ENCODE peak calls at places on chromosomes 5 and 9, in eight cellular contexts. One of them, this sample, is unnamed.

GRCh38 chr9:70868661-70869652 is 252.5 kb downstream of the TRPM3 start:
- DNase-seq in myocyte: peak
- DNase-seq in effector memory CD8-positive, alpha-beta T cell: no peak
- DNase-seq in caudate nucleus: no peak
- DNase-seq in stimulated activated CD4-positive, alpha-beta T cell treated with anti-CD3 and anti-CD28 coated beads, Interleukin-1b, Interleukin-23, amount 100 ng/mL, for 1 hour: no peak
- DNase-seq in HFFc6: no peak
- DNase-seq in AG04450: no peak
- DNase-seq in spleen: no peak
- DNase-seq in this sample: no peak

GRCh38 chr5:81703840-81704239 is 47.1 kb downstream of the SSBP2 start:
- DNase-seq in myocyte: no peak
- DNase-seq in effector memory CD8-positive, alpha-beta T cell: no peak
- DNase-seq in caudate nucleus: no peak
- DNase-seq in stimulated activated CD4-positive, alpha-beta T cell treated with anti-CD3 and anti-CD28 coated beads, Interleukin-1b, Interleukin-23, amount 100 ng/mL, for 1 hour: no peak
- DNase-seq in HFFc6: no peak
- DNase-seq in AG04450: no peak
- DNase-seq in spleen: no peak
- DNase-seq in this sample: no peak

GRCh38 chr5:172469697-172470096 is 15.4 kb upstream of the SH3PXD2B start:
- DNase-seq in myocyte: no peak
- DNase-seq in effector memory CD8-positive, alpha-beta T cell: no peak
- DNase-seq in caudate nucleus: no peak
- DNase-seq in stimulated activated CD4-positive, alpha-beta T cell treated with anti-CD3 and anti-CD28 coated beads, Interleukin-1b, Interleukin-23, amount 100 ng/mL, for 1 hour: no peak
- DNase-seq in HFFc6: no peak
- DNase-seq in AG04450: no peak
- DNase-seq in spleen: no peak
- DNase-seq in this sample: no peak

GRCh38 chr5:168557389-168557788 is 21.8 kb downstream of the PANK3 start:
- DNase-seq in myocyte: no peak
- DNase-seq in effector memory CD8-positive, alpha-beta T cell: no peak
- DNase-seq in caudate nucleus: no peak
- DNase-seq in stimulated activated CD4-positive, alpha-beta T cell treated with anti-CD3 and anti-CD28 coated beads, Interleukin-1b, Interleukin-23, amount 100 ng/mL, for 1 hour: no peak
- DNase-seq in HFFc6: no peak
- DNase-seq in AG04450: no peak
- DNase-seq in spleen: no peak
- DNase-seq in this sample: no peak

GRCh38 chr5:151676719-151677118 is 10.0 kb downstream of the SPARC start:
- DNase-seq in myocyte: peak
- DNase-seq in effector memory CD8-positive, alpha-beta T cell: no peak
- DNase-seq in caudate nucleus: no peak
- DNase-seq in stimulated activated CD4-positive, alpha-beta T cell treated with anti-CD3 and anti-CD28 coated beads, Interleukin-1b, Interleukin-23, amount 100 ng/mL, for 1 hour: no peak
- DNase-seq in HFFc6: no peak
- DNase-seq in AG04450: no peak
- DNase-seq in spleen: no peak
- DNase-seq in this sample: no peak

GRCh38 chr9:136399176-136400037 is 563 bp downstream of the SNAPC4 start:
- DNase-seq in myocyte: peak
- DNase-seq in effector memory CD8-positive, alpha-beta T cell: peak
- DNase-seq in caudate nucleus: no peak
- DNase-seq in stimulated activated CD4-positive, alpha-beta T cell treated with anti-CD3 and anti-CD28 coated beads, Interleukin-1b, Interleukin-23, amount 100 ng/mL, for 1 hour: no peak
- DNase-seq in HFFc6: no peak
- DNase-seq in AG04450: no peak
- DNase-seq in spleen: peak
- DNase-seq in this sample: no peak

GRCh38 chr5:108259306-108259705 is 122.6 kb downstream of the FBXL17 start:
- DNase-seq in myocyte: peak
- DNase-seq in effector memory CD8-positive, alpha-beta T cell: no peak
- DNase-seq in caudate nucleus: no peak
- DNase-seq in stimulated activated CD4-positive, alpha-beta T cell treated with anti-CD3 and anti-CD28 coated beads, Interleukin-1b, Interleukin-23, amount 100 ng/mL, for 1 hour: no peak
- DNase-seq in HFFc6: peak
- DNase-seq in AG04450: peak
- DNase-seq in spleen: no peak
- DNase-seq in this sample: no peak

GRCh38 chr9:123482295-123482970 is 126.4 kb downstream of the CRB2 start:
- DNase-seq in myocyte: no peak
- DNase-seq in effector memory CD8-positive, alpha-beta T cell: no peak
- DNase-seq in caudate nucleus: no peak
- DNase-seq in stimulated activated CD4-positive, alpha-beta T cell treated with anti-CD3 and anti-CD28 coated beads, Interleukin-1b, Interleukin-23, amount 100 ng/mL, for 1 hour: no peak
- DNase-seq in HFFc6: no peak
- DNase-seq in AG04450: no peak
- DNase-seq in spleen: peak
- DNase-seq in this sample: no peak

GRCh38 chr9:112112941-112113399 is 62.1 kb downstream of the SUSD1 start:
- DNase-seq in myocyte: no peak
- DNase-seq in effector memory CD8-positive, alpha-beta T cell: peak
- DNase-seq in caudate nucleus: no peak
- DNase-seq in stimulated activated CD4-positive, alpha-beta T cell treated with anti-CD3 and anti-CD28 coated beads, Interleukin-1b, Interleukin-23, amount 100 ng/mL, for 1 hour: no peak
- DNase-seq in HFFc6: no peak
- DNase-seq in AG04450: no peak
- DNase-seq in spleen: no peak
- DNase-seq in this sample: no peak

GRCh38 chr5:85576666-85577065 is 1041.1 kb upstream of the COX7C start:
- DNase-seq in myocyte: no peak
- DNase-seq in effector memory CD8-positive, alpha-beta T cell: no peak
- DNase-seq in caudate nucleus: no peak
- DNase-seq in stimulated activated CD4-positive, alpha-beta T cell treated with anti-CD3 and anti-CD28 coated beads, Interleukin-1b, Interleukin-23, amount 100 ng/mL, for 1 hour: no peak
- DNase-seq in HFFc6: no peak
- DNase-seq in AG04450: no peak
- DNase-seq in spleen: no peak
- DNase-seq in this sample: no peak

GRCh38 chr5:8598996-8599395 is 730.0 kb downstream of the MTRR start:
- DNase-seq in myocyte: no peak
- DNase-seq in effector memory CD8-positive, alpha-beta T cell: no peak
- DNase-seq in caudate nucleus: no peak
- DNase-seq in stimulated activated CD4-positive, alpha-beta T cell treated with anti-CD3 and anti-CD28 coated beads, Interleukin-1b, Interleukin-23, amount 100 ng/mL, for 1 hour: no peak
- DNase-seq in HFFc6: no peak
- DNase-seq in AG04450: no peak
- DNase-seq in spleen: no peak
- DNase-seq in this sample: no peak

GRCh38 chr5:42970636-42971559 is 69.2 kb downstream of the ANXA2R start:
- DNase-seq in myocyte: no peak
- DNase-seq in effector memory CD8-positive, alpha-beta T cell: no peak
- DNase-seq in caudate nucleus: no peak
- DNase-seq in stimulated activated CD4-positive, alpha-beta T cell treated with anti-CD3 and anti-CD28 coated beads, Interleukin-1b, Interleukin-23, amount 100 ng/mL, for 1 hour: no peak
- DNase-seq in HFFc6: no peak
- DNase-seq in AG04450: no peak
- DNase-seq in spleen: no peak
- DNase-seq in this sample: no peak

GRCh38 chr9:134794726-134795370 is 85.8 kb upstream of the FCN2 start:
- DNase-seq in myocyte: no peak
- DNase-seq in effector memory CD8-positive, alpha-beta T cell: no peak
- DNase-seq in caudate nucleus: no peak
- DNase-seq in stimulated activated CD4-positive, alpha-beta T cell treated with anti-CD3 and anti-CD28 coated beads, Interleukin-1b, Interleukin-23, amount 100 ng/mL, for 1 hour: no peak
- DNase-seq in HFFc6: no peak
- DNase-seq in AG04450: no peak
- DNase-seq in spleen: no peak
- DNase-seq in this sample: no peak

GRCh38 chr5:111755942-111756353 is 1.0 kb downstream of the NREP start:
- DNase-seq in myocyte: peak
- DNase-seq in effector memory CD8-positive, alpha-beta T cell: no peak
- DNase-seq in caudate nucleus: no peak
- DNase-seq in stimulated activated CD4-positive, alpha-beta T cell treated with anti-CD3 and anti-CD28 coated beads, Interleukin-1b, Interleukin-23, amount 100 ng/mL, for 1 hour: no peak
- DNase-seq in HFFc6: peak
- DNase-seq in AG04450: no peak
- DNase-seq in spleen: no peak
- DNase-seq in this sample: no peak

GRCh38 chr9:75930193-75930592 is 39.7 kb downstream of the PCSK5 start:
- DNase-seq in myocyte: no peak
- DNase-seq in effector memory CD8-positive, alpha-beta T cell: no peak
- DNase-seq in caudate nucleus: peak
- DNase-seq in stimulated activated CD4-positive, alpha-beta T cell treated with anti-CD3 and anti-CD28 coated beads, Interleukin-1b, Interleukin-23, amount 100 ng/mL, for 1 hour: no peak
- DNase-seq in HFFc6: no peak
- DNase-seq in AG04450: no peak
- DNase-seq in spleen: no peak
- DNase-seq in this sample: no peak

GRCh38 chr5:10489810-10490426 is 48.2 kb downstream of the ROPN1L start:
- DNase-seq in myocyte: no peak
- DNase-seq in effector memory CD8-positive, alpha-beta T cell: no peak
- DNase-seq in caudate nucleus: no peak
- DNase-seq in stimulated activated CD4-positive, alpha-beta T cell treated with anti-CD3 and anti-CD28 coated beads, Interleukin-1b, Interleukin-23, amount 100 ng/mL, for 1 hour: no peak
- DNase-seq in HFFc6: no peak
- DNase-seq in AG04450: no peak
- DNase-seq in spleen: peak
- DNase-seq in this sample: no peak

GRCh38 chr5:168858371-168858770 is 279.2 kb upstream of the PANK3 start:
- DNase-seq in myocyte: no peak
- DNase-seq in effector memory CD8-positive, alpha-beta T cell: no peak
- DNase-seq in caudate nucleus: no peak
- DNase-seq in stimulated activated CD4-positive, alpha-beta T cell treated with anti-CD3 and anti-CD28 coated beads, Interleukin-1b, Interleukin-23, amount 100 ng/mL, for 1 hour: no peak
- DNase-seq in HFFc6: no peak
- DNase-seq in AG04450: no peak
- DNase-seq in spleen: no peak
- DNase-seq in this sample: no peak

GRCh38 chr5:14665949-14666741 is 1.6 kb downstream of the OTULIN start:
- DNase-seq in myocyte: no peak
- DNase-seq in effector memory CD8-positive, alpha-beta T cell: peak
- DNase-seq in caudate nucleus: no peak
- DNase-seq in stimulated activated CD4-positive, alpha-beta T cell treated with anti-CD3 and anti-CD28 coated beads, Interleukin-1b, Interleukin-23, amount 100 ng/mL, for 1 hour: no peak
- DNase-seq in HFFc6: peak
- DNase-seq in AG04450: no peak
- DNase-seq in spleen: peak
- DNase-seq in this sample: no peak

GRCh38 chr5:59390074-59390659 is 503.4 kb downstream of the PDE4D start:
- DNase-seq in myocyte: peak
- DNase-seq in effector memory CD8-positive, alpha-beta T cell: no peak
- DNase-seq in caudate nucleus: no peak
- DNase-seq in stimulated activated CD4-positive, alpha-beta T cell treated with anti-CD3 and anti-CD28 coated beads, Interleukin-1b, Interleukin-23, amount 100 ng/mL, for 1 hour: no peak
- DNase-seq in HFFc6: peak
- DNase-seq in AG04450: no peak
- DNase-seq in spleen: no peak
- DNase-seq in this sample: peak

GRCh38 chr5:132294728-132295504 is 722 bp downstream of the SLC22A4 start:
- DNase-seq in myocyte: peak
- DNase-seq in effector memory CD8-positive, alpha-beta T cell: peak
- DNase-seq in caudate nucleus: no peak
- DNase-seq in stimulated activated CD4-positive, alpha-beta T cell treated with anti-CD3 and anti-CD28 coated beads, Interleukin-1b, Interleukin-23, amount 100 ng/mL, for 1 hour: peak
- DNase-seq in HFFc6: peak
- DNase-seq in AG04450: no peak
- DNase-seq in spleen: peak
- DNase-seq in this sample: peak

GRCh38 chr9:94938384-94938783 is 211.9 kb downstream of the AOPEP start:
- DNase-seq in myocyte: no peak
- DNase-seq in effector memory CD8-positive, alpha-beta T cell: no peak
- DNase-seq in caudate nucleus: no peak
- DNase-seq in stimulated activated CD4-positive, alpha-beta T cell treated with anti-CD3 and anti-CD28 coated beads, Interleukin-1b, Interleukin-23, amount 100 ng/mL, for 1 hour: no peak
- DNase-seq in HFFc6: no peak
- DNase-seq in AG04450: no peak
- DNase-seq in spleen: no peak
- DNase-seq in this sample: no peak

GRCh38 chr9:121463026-121463827 is 36.4 kb downstream of the GGTA1 start:
- DNase-seq in myocyte: peak
- DNase-seq in effector memory CD8-positive, alpha-beta T cell: no peak
- DNase-seq in caudate nucleus: no peak
- DNase-seq in stimulated activated CD4-positive, alpha-beta T cell treated with anti-CD3 and anti-CD28 coated beads, Interleukin-1b, Interleukin-23, amount 100 ng/mL, for 1 hour: no peak
- DNase-seq in HFFc6: no peak
- DNase-seq in AG04450: no peak
- DNase-seq in spleen: peak
- DNase-seq in this sample: no peak

GRCh38 chr9:105138306-105138801 is 106.1 kb upstream of the SLC44A1 start:
- DNase-seq in myocyte: peak
- DNase-seq in effector memory CD8-positive, alpha-beta T cell: no peak
- DNase-seq in caudate nucleus: peak
- DNase-seq in stimulated activated CD4-positive, alpha-beta T cell treated with anti-CD3 and anti-CD28 coated beads, Interleukin-1b, Interleukin-23, amount 100 ng/mL, for 1 hour: no peak
- DNase-seq in HFFc6: no peak
- DNase-seq in AG04450: no peak
- DNase-seq in spleen: no peak
- DNase-seq in this sample: no peak

GRCh38 chr5:69083412-69083811 is 10.4 kb upstream of the SLC30A5 start:
- DNase-seq in myocyte: no peak
- DNase-seq in effector memory CD8-positive, alpha-beta T cell: no peak
- DNase-seq in caudate nucleus: no peak
- DNase-seq in stimulated activated CD4-positive, alpha-beta T cell treated with anti-CD3 and anti-CD28 coated beads, Interleukin-1b, Interleukin-23, amount 100 ng/mL, for 1 hour: no peak
- DNase-seq in HFFc6: no peak
- DNase-seq in AG04450: no peak
- DNase-seq in spleen: no peak
- DNase-seq in this sample: no peak

GRCh38 chr9:32487981-32488380 is 38.0 kb downstream of the RIGI start:
- DNase-seq in myocyte: peak
- DNase-seq in effector memory CD8-positive, alpha-beta T cell: no peak
- DNase-seq in caudate nucleus: no peak
- DNase-seq in stimulated activated CD4-positive, alpha-beta T cell treated with anti-CD3 and anti-CD28 coated beads, Interleukin-1b, Interleukin-23, amount 100 ng/mL, for 1 hour: no peak
- DNase-seq in HFFc6: peak
- DNase-seq in AG04450: peak
- DNase-seq in spleen: no peak
- DNase-seq in this sample: peak

GRCh38 chr5:103375356-103375755 is 116.8 kb downstream of the MACIR start:
- DNase-seq in myocyte: peak
- DNase-seq in effector memory CD8-positive, alpha-beta T cell: no peak
- DNase-seq in caudate nucleus: no peak
- DNase-seq in stimulated activated CD4-positive, alpha-beta T cell treated with anti-CD3 and anti-CD28 coated beads, Interleukin-1b, Interleukin-23, amount 100 ng/mL, for 1 hour: no peak
- DNase-seq in HFFc6: peak
- DNase-seq in AG04450: peak
- DNase-seq in spleen: no peak
- DNase-seq in this sample: peak

GRCh38 chr5:172870261-172870806 is 36.3 kb downstream of the ERGIC1 start:
- DNase-seq in myocyte: peak
- DNase-seq in effector memory CD8-positive, alpha-beta T cell: no peak
- DNase-seq in caudate nucleus: no peak
- DNase-seq in stimulated activated CD4-positive, alpha-beta T cell treated with anti-CD3 and anti-CD28 coated beads, Interleukin-1b, Interleukin-23, amount 100 ng/mL, for 1 hour: no peak
- DNase-seq in HFFc6: peak
- DNase-seq in AG04450: no peak
- DNase-seq in spleen: peak
- DNase-seq in this sample: no peak

GRCh38 chr5:149616727-149617284 is 35.5 kb downstream of the ARHGEF37 start:
- DNase-seq in myocyte: no peak
- DNase-seq in effector memory CD8-positive, alpha-beta T cell: no peak
- DNase-seq in caudate nucleus: no peak
- DNase-seq in stimulated activated CD4-positive, alpha-beta T cell treated with anti-CD3 and anti-CD28 coated beads, Interleukin-1b, Interleukin-23, amount 100 ng/mL, for 1 hour: no peak
- DNase-seq in HFFc6: no peak
- DNase-seq in AG04450: no peak
- DNase-seq in spleen: no peak
- DNase-seq in this sample: no peak

GRCh38 chr9:104080983-104081382 is 13.1 kb upstream of the SMC2 start:
- DNase-seq in myocyte: no peak
- DNase-seq in effector memory CD8-positive, alpha-beta T cell: no peak
- DNase-seq in caudate nucleus: no peak
- DNase-seq in stimulated activated CD4-positive, alpha-beta T cell treated with anti-CD3 and anti-CD28 coated beads, Interleukin-1b, Interleukin-23, amount 100 ng/mL, for 1 hour: no peak
- DNase-seq in HFFc6: no peak
- DNase-seq in AG04450: no peak
- DNase-seq in spleen: no peak
- DNase-seq in this sample: no peak

GRCh38 chr9:75185585-75186170 is 97.4 kb downstream of the OSTF1 start:
- DNase-seq in myocyte: peak
- DNase-seq in effector memory CD8-positive, alpha-beta T cell: peak
- DNase-seq in caudate nucleus: no peak
- DNase-seq in stimulated activated CD4-positive, alpha-beta T cell treated with anti-CD3 and anti-CD28 coated beads, Interleukin-1b, Interleukin-23, amount 100 ng/mL, for 1 hour: peak
- DNase-seq in HFFc6: peak
- DNase-seq in AG04450: no peak
- DNase-seq in spleen: peak
- DNase-seq in this sample: no peak

GRCh38 chr9:87592554-87593394 is 95.1 kb downstream of the DAPK1 start:
- DNase-seq in myocyte: peak
- DNase-seq in effector memory CD8-positive, alpha-beta T cell: no peak
- DNase-seq in caudate nucleus: no peak
- DNase-seq in stimulated activated CD4-positive, alpha-beta T cell treated with anti-CD3 and anti-CD28 coated beads, Interleukin-1b, Interleukin-23, amount 100 ng/mL, for 1 hour: no peak
- DNase-seq in HFFc6: peak
- DNase-seq in AG04450: no peak
- DNase-seq in spleen: no peak
- DNase-seq in this sample: no peak

GRCh38 chr9:82938426-82938825 is 124.5 kb downstream of the RASEF start:
- DNase-seq in myocyte: no peak
- DNase-seq in effector memory CD8-positive, alpha-beta T cell: no peak
- DNase-seq in caudate nucleus: no peak
- DNase-seq in stimulated activated CD4-positive, alpha-beta T cell treated with anti-CD3 and anti-CD28 coated beads, Interleukin-1b, Interleukin-23, amount 100 ng/mL, for 1 hour: no peak
- DNase-seq in HFFc6: no peak
- DNase-seq in AG04450: no peak
- DNase-seq in spleen: no peak
- DNase-seq in this sample: no peak

GRCh38 chr5:116514521-116514920 is 60.1 kb downstream of the SEMA6A start:
- DNase-seq in myocyte: no peak
- DNase-seq in effector memory CD8-positive, alpha-beta T cell: no peak
- DNase-seq in caudate nucleus: no peak
- DNase-seq in stimulated activated CD4-positive, alpha-beta T cell treated with anti-CD3 and anti-CD28 coated beads, Interleukin-1b, Interleukin-23, amount 100 ng/mL, for 1 hour: no peak
- DNase-seq in HFFc6: no peak
- DNase-seq in AG04450: no peak
- DNase-seq in spleen: no peak
- DNase-seq in this sample: no peak

GRCh38 chr9:136532799-136533774 is 12.8 kb downstream of the NOTCH1 start:
- DNase-seq in myocyte: no peak
- DNase-seq in effector memory CD8-positive, alpha-beta T cell: peak
- DNase-seq in caudate nucleus: no peak
- DNase-seq in stimulated activated CD4-positive, alpha-beta T cell treated with anti-CD3 and anti-CD28 coated beads, Interleukin-1b, Interleukin-23, amount 100 ng/mL, for 1 hour: peak
- DNase-seq in HFFc6: no peak
- DNase-seq in AG04450: no peak
- DNase-seq in spleen: peak
- DNase-seq in this sample: no peak

This sample was measured in AG09319.